ENCODE peak calls at places on chromosomes 13 and 19, in six cellular contexts. V is uterus, I is GM23338, O is ascending aorta, W is choroid plexus epithelial cell, F is psoas muscle. R is an unnamed sample.

GRCh38 chr19:15251749-15252397 is 19.6 kb upstream of the EPHX3 start:
- DNase-seq in W (peak; percentile 97), O (peak; percentile 94), F (peak; percentile 95), I (peak; percentile 93), V (peak; percentile 93), R (peak; percentile 98)

GRCh38 chr13:97600438-97601080 is 166.6 kb downstream of the RAP2A start:
- DNase-seq in F (no peak), O (no peak), I (no peak), W (peak; percentile 91), V (no peak), R (peak; percentile 91)

GRCh38 chr19:43798546-43799409 is 3.5 kb downstream of the LYPD5 start:
- DNase-seq in F (no peak), W (no peak), I (peak; percentile 92), O (no peak), V (no peak), R (no peak)

GRCh38 chr13:49311816-49312215 is 64.1 kb downstream of the CDADC1 start:
- DNase-seq in V (no peak), I (no peak), O (peak; percentile 56), F (no peak), W (no peak), R (no peak)

GRCh38 chr19:28581468-28581770 is 631.5 kb downstream of the UQCRFS1 start:
- DNase-seq in W (no peak), I (no peak), O (no peak), F (no peak), V (no peak), R (no peak)

GRCh38 chr13:112103971-112104872 is 37.3 kb downstream of the SOX1 start:
- DNase-seq in F (no peak), O (no peak), I (peak; percentile 86), W (no peak), V (no peak), R (no peak)

GRCh38 chr13:27927444-27928352 is 7.9 kb downstream of the PDX1 start:
- DNase-seq in V (no peak), W (no peak), F (no peak), I (peak; percentile 59), O (no peak), R (no peak)

GRCh38 chr19:1860133-1860775 is 3.1 kb downstream of the KLF16 start:
- DNase-seq in W (peak; percentile 82), V (peak; percentile 72), O (no peak), F (no peak), I (peak; percentile 73), R (peak; percentile 85)

GRCh38 chr13:41955605-41956004 is 5.3 kb downstream of the VWA8 start:
- DNase-seq in I (no peak), V (no peak), O (no peak), F (peak; percentile 54), W (no peak), R (no peak)

DNA sequence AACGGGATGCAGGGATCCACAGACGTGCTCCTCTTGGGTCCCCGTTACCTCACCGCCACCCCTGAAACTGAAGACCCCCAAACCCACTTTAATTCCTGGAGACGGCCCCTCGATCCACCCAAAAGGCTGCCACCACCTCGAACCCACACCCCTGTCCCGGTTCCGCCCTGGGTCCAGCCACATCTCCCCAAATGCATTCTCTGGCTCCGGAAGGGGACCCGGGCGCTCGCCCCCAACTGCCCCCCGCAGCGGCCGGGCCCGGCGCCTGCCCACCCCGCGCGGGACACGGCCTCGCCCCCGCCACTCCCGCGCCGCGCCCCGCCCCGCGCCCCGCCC is 217 bp upstream of the FSTL3 start:
- DNase-seq in W (no peak), F (no peak), I (no peak), V (no peak), O (no peak), R (no peak)
- H3K4me3 ChIP-seq in W (peak overlapping the region; percentile 74), F (peak overlapping the region; percentile 60), I (peak overlapping the region; percentile 26), V (peak overlapping the region; percentile 63), O (peak overlapping the region; percentile 84), R (peak overlapping the region; percentile 72)

GRCh38 chr19:29858000-29858596 is 46.3 kb downstream of the CCNE1 start:
- DNase-seq in I (peak; percentile 87), W (no peak), F (peak; percentile 61), O (no peak), V (no peak), R (no peak)
- TF ChIP-seq CTCF in I (peak; percentile 77), W (peak; percentile 60), F (peak; percentile 59), O (no peak), V (no peak), R (peak; percentile 45)

DNA sequence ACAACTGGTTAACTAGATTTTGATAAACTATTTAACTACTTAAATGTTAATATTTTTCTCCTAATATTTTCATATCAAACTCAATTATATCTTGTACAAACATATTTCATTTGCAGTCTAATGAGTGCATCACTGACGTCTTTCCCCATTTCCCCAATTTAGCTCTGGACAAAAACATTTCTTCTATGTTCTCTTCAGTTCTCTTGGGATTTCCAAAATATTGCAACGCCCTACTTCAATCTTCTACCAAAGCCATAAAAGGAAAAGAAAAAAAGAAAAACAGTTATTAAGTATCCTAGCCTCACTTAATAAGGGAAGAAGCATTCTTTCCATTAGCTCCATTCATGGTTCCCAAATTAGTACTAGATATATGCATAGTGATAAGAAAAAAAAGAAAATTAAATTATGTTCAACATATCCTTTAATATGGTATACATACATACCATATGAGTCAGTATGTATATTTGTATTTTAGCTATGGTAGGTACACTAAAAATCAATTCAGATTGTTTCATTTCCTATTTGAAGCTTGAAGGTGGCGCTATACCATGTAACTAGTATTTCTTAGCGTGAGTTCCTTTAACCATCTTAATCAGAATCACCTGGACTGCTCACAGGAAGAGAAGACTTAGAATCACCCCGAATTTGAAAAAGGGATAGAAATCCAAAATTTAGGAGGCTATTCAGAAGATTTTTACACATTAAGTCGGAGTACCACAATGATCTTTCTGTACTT is 9.9 kb downstream of the FBXL3 start:
- DNase-seq in W (no peak), I (peak; percentile 29), F (no peak), V (no peak), O (no peak), R (no peak)
- H3K4me3 ChIP-seq in W (no peak overlapping the region), I (no peak overlapping the region), F (no peak overlapping the region), V (no peak overlapping the region), O (no peak overlapping the region), R (no peak overlapping the region)

GRCh38 chr19:12610540-12611360 is at the start of the genes ZNF490 and ZNF791:
- DNase-seq in I (peak; percentile 100), O (peak; percentile 99), F (peak; percentile 99), V (peak; percentile 99), W (peak; percentile 98), R (peak; percentile 98)
- TF ChIP-seq CTCF in I (peak; percentile 38), O (no peak), F (no peak), V (peak; percentile 19), W (peak; percentile 28), R (no peak)

GRCh38 chr13:58542530-58542929 is 911.0 kb downstream of the PCDH17 start:
- DNase-seq in F (no peak), O (no peak), V (no peak), I (no peak), W (no peak), R (no peak)
- H3K4me3 ChIP-seq in F (no peak overlapping the region), O (no peak overlapping the region), V (no peak overlapping the region), I (no peak overlapping the region), W (no peak overlapping the region), R (no peak overlapping the region)

GRCh38 chr19:33177417-33177976 is 16.6 kb upstream of the LRP3 start:
- DNase-seq in V (no peak), F (no peak), O (no peak), I (peak; percentile 61), W (no peak), R (no peak)
- TF ChIP-seq CTCF in V (peak; percentile 35), F (peak; percentile 34), O (peak; percentile 42), I (no peak), W (peak; percentile 60), R (peak; percentile 39)

GRCh38 chr13:40652588-40652940 is 13.9 kb downstream of the FOXO1 start:
- DNase-seq in F (no peak), O (no peak), I (peak; percentile 53), V (no peak), W (no peak), R (no peak)

GRCh38 chr13:40651866-40652587 is 14.4 kb downstream of the FOXO1 start:
- DNase-seq in I (peak; percentile 83), W (no peak), V (no peak), O (no peak), F (no peak), R (no peak)

GRCh38 chr13:40657307-40657706 is 9.1 kb downstream of the FOXO1 start:
- DNase-seq in I (no peak), O (no peak), V (no peak), W (no peak), F (no peak), R (no peak)

GRCh38 chr13:40656358-40656757 is 10.1 kb downstream of the FOXO1 start:
- DNase-seq in F (no peak), I (no peak), O (no peak), W (no peak), V (no peak), R (no peak)

GRCh38 chr13:40653558-40654318 is 12.7 kb downstream of the FOXO1 start:
- DNase-seq in I (peak; percentile 72), F (no peak), V (no peak), W (no peak), O (no peak), R (peak; percentile 53)
- H3K4me3 ChIP-seq in I (peak overlapping the region; percentile 14), F (no peak overlapping the region), V (no peak overlapping the region), W (no peak overlapping the region), O (no peak overlapping the region), R (no peak overlapping the region)

R was measured in fibroblast of pulmonary artery.